ENCODE peak calls at places on chromosomes 12 and 14, in six cellular contexts. F is H1, M is GM12878, N is HepG2, Y is HCT116, W is K562. I is an unnamed sample. For H3K4me1, the result is how much of the 10 kb centered on the place peaks cover.

GRCh38 chr12:23340351-23340750 is 609.1 kb downstream of the SOX5 start:
- DNase-seq in F (no peak), M (no peak), N (no peak), Y (no peak), W (no peak), I (no peak)

GRCh38 chr12:108653082-108653516 is 19.4 kb upstream of the SELPLG start:
- DNase-seq in F (no peak), M (no peak), N (no peak), Y (no peak), W (no peak), I (no peak)

GRCh38 chr12:105420659-105421240 is 90.3 kb downstream of the C12orf75 start:
- DNase-seq in F (no peak), M (peak), N (peak), Y (peak), W (peak), I (peak)

GRCh38 chr12:132218915-132219314 is 74.7 kb downstream of the NOC4L start:
- DNase-seq in F (no peak), M (no peak), N (peak), Y (peak), W (peak), I (no peak)

GRCh38 chr12:34406228-34406995 is 384.1 kb downstream of the ALG10 start:
- DNase-seq in F (no peak), M (no peak), N (no peak), Y (no peak), W (peak), I (no peak)

GRCh38 chr14:81144811-81145598 is 75.8 kb downstream of the GTF2A1 start:
- DNase-seq in F (no peak), M (no peak), N (no peak), Y (no peak), W (no peak), I (no peak)

GRCh38 chr12:19138551-19139344 is 9.2 kb downstream of the PLEKHA5 start:
- DNase-seq in F (no peak), M (no peak), N (no peak), Y (no peak), W (no peak), I (no peak)

GRCh38 chr14:59187802-59188460 is 536 bp upstream of the DAAM1 start:
- DNase-seq in F (no peak), M (no peak), N (no peak), Y (no peak), W (peak), I (peak)

GRCh38 chr12:132559652-132560420 is 50.5 kb downstream of the LRCOL1 start:
- DNase-seq in F (no peak), M (no peak), N (peak), Y (peak), W (peak), I (no peak)

GRCh38 chr12:84937383-84937782 is 24.8 kb upstream of the SLC6A15 start:
- DNase-seq in F (no peak), M (no peak), N (no peak), Y (no peak), W (no peak), I (no peak)

GRCh38 chr12:75959060-75959459 is 72.5 kb downstream of the PHLDA1 start:
- DNase-seq in F (no peak), M (no peak), N (no peak), Y (no peak), W (no peak), I (no peak)

GRCh38 chr12:7319934-7320333 is 16.1 kb downstream of the ACSM4 start:
- DNase-seq in F (no peak), M (no peak), N (no peak), Y (no peak), W (no peak), I (no peak)

GRCh38 chr12:68631177-68631576 is 20.5 kb downstream of the RAP1B start:
- DNase-seq in F (no peak), M (no peak), N (no peak), Y (no peak), W (no peak), I (no peak)

GRCh38 chr14:33686218-33686617 is 264.7 kb downstream of the EGLN3 start:
- DNase-seq in F (no peak), M (no peak), N (no peak), Y (no peak), W (no peak), I (no peak)

GRCh38 chr12:71460850-71461609 is 21.4 kb downstream of the LGR5 start:
- DNase-seq in F (no peak), M (no peak), N (no peak), Y (no peak), W (no peak), I (no peak)

GRCh38 chr14:69259531-69260245 is at the start of gene GALNT16:
- DNase-seq in F (no peak), M (no peak), N (no peak), Y (no peak), W (peak), I (no peak)

GRCh38 chr12:53062977-53063707 is 13.3 kb downstream of the TNS2 start:
- DNase-seq in F (no peak), M (no peak), N (no peak), Y (no peak), W (no peak), I (no peak)

GRCh38 chr12:6752181-6752930 is 585 bp downstream of the MLF2 start:
- DNase-seq in F (no peak), M (no peak), N (peak), Y (no peak), W (peak), I (no peak)

GRCh38 chr12:113762155-113762848 is 203.8 kb downstream of the RBM19 start:
- DNase-seq in F (no peak), M (no peak), N (no peak), Y (no peak), W (no peak), I (no peak)

GRCh38 chr14:103118019-103118662 is 5.1 kb upstream of the TNFAIP2 start:
- DNase-seq in F (no peak), M (no peak), N (no peak), Y (no peak), W (no peak), I (no peak)

GRCh38 chr12:85000766-85001165 is 35.3 kb downstream of the TSPAN19 start:
- DNase-seq in F (no peak), M (no peak), N (no peak), Y (no peak), W (no peak), I (no peak)

GRCh38 chr12:113882690-113883089 is 83.4 kb downstream of the RBM19 start:
- DNase-seq in F (no peak), M (no peak), N (no peak), Y (no peak), W (no peak), I (no peak)

GRCh38 chr12:80016684-80017083 is 81.8 kb upstream of the PPP1R12A start:
- DNase-seq in F (no peak), M (no peak), N (no peak), Y (no peak), W (no peak), I (no peak)

GRCh38 chr14:60653709-60654161 is 4.5 kb upstream of the SIX1 start:
- DNase-seq in F (no peak), M (no peak), N (no peak), Y (no peak), W (no peak), I (no peak)

GRCh38 chr12:27822076-27822712 is 42.2 kb upstream of the MANSC4 start:
- DNase-seq in F (no peak), M (peak), N (no peak), Y (peak), W (no peak), I (peak)

GRCh38 chr12:120662879-120663278 is 22.5 kb downstream of the CABP1 start:
- DNase-seq in F (no peak), M (peak), N (no peak), Y (no peak), W (no peak), I (no peak)

GRCh38 chr12:96889273-96889933 is 17.7 kb upstream of the NEDD1 start:
- DNase-seq in F (no peak), M (no peak), N (no peak), Y (no peak), W (no peak), I (peak)
- H3K4me1 ChIP-seq in F (under half), M (under half), N (under half), Y (under half), W (under half), I (under half)

DNA sequence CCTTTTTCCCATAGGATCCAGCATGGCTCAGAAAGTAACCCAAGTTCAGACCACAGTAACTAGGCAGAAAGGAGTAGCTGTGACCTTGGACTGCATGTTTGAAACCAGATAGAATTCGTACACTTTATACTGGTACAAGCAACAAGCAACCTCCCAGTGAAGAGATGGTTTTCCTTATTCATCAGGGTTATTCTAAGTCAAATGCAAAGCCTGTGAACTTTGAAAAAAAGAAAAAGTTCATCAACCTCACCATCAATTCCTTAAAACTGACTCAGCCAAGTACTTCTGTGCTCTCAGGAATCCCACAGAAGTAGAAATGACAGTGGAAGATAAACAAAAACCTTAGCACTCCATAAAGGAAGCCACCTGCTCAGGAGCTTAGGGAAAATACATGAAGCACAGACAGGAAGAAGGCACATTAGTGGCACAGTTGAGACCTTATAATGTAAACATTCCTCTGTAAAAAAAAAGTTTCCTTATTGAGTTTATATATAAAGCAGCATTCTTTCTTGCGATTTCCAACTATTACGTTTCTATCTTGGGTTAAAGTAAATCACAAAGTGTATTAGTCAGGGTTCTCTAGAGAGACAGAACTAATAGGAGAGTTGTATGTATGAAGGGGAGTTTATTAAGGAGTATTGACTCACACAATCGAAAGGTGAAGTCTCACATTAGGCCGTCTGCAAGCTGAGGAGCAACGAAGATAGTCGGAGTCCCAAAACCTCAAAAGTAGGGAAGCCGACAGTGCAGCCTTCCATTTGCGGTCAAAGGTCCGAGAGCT is 398.4 kb downstream of the DAD1 start:
- DNase-seq in F (no peak), M (no peak), N (no peak), Y (no peak), W (no peak), I (no peak)
- TF ChIP-seq SIN3A in F (no peak), M (no peak), N (no peak), Y (no peak), W (no peak), I (no peak)

GRCh38 chr12:52014567-52015392 is 8.0 kb downstream of the TAMALIN start:
- DNase-seq in F (no peak), M (no peak), N (no peak), Y (no peak), W (no peak), I (no peak)
- H3K27ac ChIP-seq in F (no peak), M (no peak), N (no peak), Y (no peak), W (no peak), I (no peak)

GRCh38 chr12:92029902-92030586 is 115.6 kb downstream of the BTG1 start:
- DNase-seq in F (no peak), M (no peak), N (no peak), Y (no peak), W (no peak), I (no peak)

GRCh38 chr12:92032965-92033364 is 112.7 kb downstream of the BTG1 start:
- DNase-seq in F (no peak), M (no peak), N (no peak), Y (no peak), W (no peak), I (no peak)

GRCh38 chr12:92034083-92034482 is 111.6 kb downstream of the BTG1 start:
- DNase-seq in F (no peak), M (no peak), N (no peak), Y (no peak), W (no peak), I (no peak)

GRCh38 chr12:92030618-92031017 is 115.0 kb downstream of the BTG1 start:
- DNase-seq in F (no peak), M (peak), N (no peak), Y (no peak), W (no peak), I (no peak)

DNA sequence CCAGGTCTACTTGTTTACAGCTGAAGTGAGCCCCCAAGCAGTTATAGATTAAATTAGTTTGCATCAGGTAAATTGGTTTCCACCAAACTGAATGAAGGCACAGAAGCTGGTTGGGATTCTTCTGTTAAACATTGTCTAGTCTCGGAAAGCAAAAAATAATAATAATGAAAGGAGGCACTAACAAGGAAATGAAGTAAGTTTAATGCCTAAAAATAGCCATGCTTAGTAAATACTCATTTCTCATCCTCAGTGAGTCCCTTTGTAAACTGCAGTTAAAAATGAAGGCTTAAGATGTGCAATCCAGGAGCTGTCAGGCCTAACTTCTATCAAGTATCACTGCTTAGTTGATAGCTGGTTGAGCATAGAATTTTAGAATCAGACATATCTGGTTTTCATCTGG is 113.5 kb downstream of the BTG1 start:
- DNase-seq in F (no peak), M (no peak), N (no peak), Y (no peak), W (no peak), I (no peak)
- H3K4me1 ChIP-seq in F (under half), M (under half), N (under half), Y (under half), W (under half), I (under half)

GRCh38 chr14:88870777-88871176 is 46.3 kb downstream of the TTC8 start:
- DNase-seq in F (no peak), M (no peak), N (no peak), Y (no peak), W (no peak), I (no peak)

GRCh38 chr14:88877192-88877591 is 52.7 kb downstream of the TTC8 start:
- DNase-seq in F (no peak), M (no peak), N (no peak), Y (no peak), W (no peak), I (no peak)

GRCh38 chr14:88868558-88869159 is 44.2 kb downstream of the TTC8 start:
- DNase-seq in F (no peak), M (no peak), N (peak), Y (peak), W (no peak), I (no peak)

GRCh38 chr14:88871429-88871828 is 47.0 kb downstream of the TTC8 start:
- DNase-seq in F (no peak), M (no peak), N (no peak), Y (no peak), W (no peak), I (no peak)

DNA sequence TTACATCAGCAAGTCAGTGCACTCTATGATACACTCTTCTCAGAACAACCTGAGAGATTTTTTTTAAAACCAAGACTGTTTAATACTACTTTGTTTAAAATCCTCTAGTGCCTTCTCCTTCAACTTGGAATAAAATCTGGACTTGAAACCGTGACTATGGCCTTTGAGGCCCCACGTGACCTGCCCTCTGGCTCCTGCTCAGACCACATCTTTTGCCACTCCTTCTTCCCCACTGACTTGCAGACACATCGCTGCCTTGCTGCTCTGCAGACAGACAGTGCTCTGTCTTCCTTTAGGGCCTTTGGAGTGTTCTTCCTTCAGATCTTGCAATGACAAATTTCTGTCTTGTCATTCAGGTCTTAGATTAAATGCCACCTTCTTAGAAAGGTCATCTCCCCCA is 48.5 kb downstream of the TTC8 start:
- DNase-seq in F (no peak), M (no peak), N (no peak), Y (no peak), W (no peak), I (no peak)
- TF ChIP-seq SIN3A in F (no peak), M (no peak), N (no peak), Y (no peak), W (no peak), I (no peak)

GRCh38 chr12:62332598-62332997 is 72.4 kb downstream of the USP15 start:
- DNase-seq in F (no peak), M (no peak), N (no peak), Y (no peak), W (no peak), I (no peak)
- H3K27ac ChIP-seq in F (no peak), M (no peak), N (no peak), Y (no peak), W (no peak), I (no peak)

GRCh38 chr14:91496790-91497189 is 13.3 kb downstream of the PPP4R3A start:
- DNase-seq in F (no peak), M (no peak), N (peak), Y (no peak), W (no peak), I (no peak)
- H3K4me1 ChIP-seq in F (under half), M (under half), N (under half), Y (under half), W (under half), I (under half)